ENCODE peak calls at places on chromosomes 5 and 9, in nine cellular contexts. H, S, M, X, F, G, V, I and Z are unnamed samples.
A peak's percentile ranks its signal among the peaks of the same experiment; 100 is the strongest.

GRCh38 chr5:176573564-176574296 is 24.6 kb downstream of the CDHR2 start:
- DNase-seq in G (peak; percentile 23), S (peak; percentile 20), M (peak; percentile 71), F (peak; percentile 83), X (peak; percentile 43), V (peak; percentile 77), H (peak; percentile 60), I (peak; percentile 63), Z (peak; percentile 62)

GRCh38 chr5:44294492-44294891 is 94.7 kb downstream of the FGF10 start:
- DNase-seq in X (peak; percentile 48), G (no peak), H (no peak), F (no peak), V (no peak), M (peak; percentile 57), I (peak; percentile 25), S (no peak), Z (no peak)

GRCh38 chr5:17308326-17309065 is 91.1 kb downstream of the BASP1 start:
- DNase-seq in G (no peak), X (no peak), F (no peak), S (no peak), M (no peak), H (peak; percentile 14), I (no peak), V (no peak), Z (no peak)

GRCh38 chr5:57878301-57878722 is 395.7 kb upstream of the ACTBL2 start:
- DNase-seq in X (no peak), I (no peak), H (no peak), M (no peak), F (no peak), V (no peak), S (no peak), G (no peak), Z (no peak)

GRCh38 chr5:31270396-31270795 is 76.9 kb downstream of the CDH6 start:
- DNase-seq in X (no peak), V (peak; percentile 26), G (no peak), I (no peak), F (no peak), M (no peak), H (no peak), S (no peak), Z (no peak)

GRCh38 chr9:119029876-119030275 is 339.4 kb downstream of the BRINP1 start:
- DNase-seq in F (no peak), I (no peak), M (no peak), V (no peak), S (no peak), G (no peak), H (no peak), X (no peak), Z (no peak)

GRCh38 chr5:170597109-170597741 is 93.4 kb downstream of the KCNIP1 start:
- DNase-seq in V (no peak), X (no peak), H (peak; percentile 93), F (no peak), G (no peak), I (peak; percentile 65), S (peak; percentile 95), M (no peak), Z (no peak)

GRCh38 chr5:34926318-34926888 is 3.0 kb upstream of the DNAJC21 start:
- DNase-seq in S (no peak), G (no peak), M (no peak), F (no peak), X (no peak), V (no peak), I (no peak), H (no peak), Z (no peak)

GRCh38 chr9:37371565-37372464 is 50.7 kb upstream of the GRHPR start:
- DNase-seq in M (no peak), G (no peak), I (no peak), F (no peak), S (no peak), H (no peak), X (no peak), V (no peak), Z (no peak)

GRCh38 chr9:108347463-108348153 is 508.2 kb downstream of the ACTL7B start:
- DNase-seq in I (no peak), H (no peak), S (no peak), V (no peak), M (no peak), G (no peak), X (no peak), F (no peak), Z (no peak)
- H3K27me3 ChIP-seq in I (no peaks in the 10 kb centered on the region), H (no peaks in the 10 kb centered on the region), S (no peaks in the 10 kb centered on the region), V (no peaks in the 10 kb centered on the region), M (no peaks in the 10 kb centered on the region), G (no peaks in the 10 kb centered on the region), X (no peaks in the 10 kb centered on the region), F (no peaks in the 10 kb centered on the region), Z (no peaks in the 10 kb centered on the region)

GRCh38 chr9:130225071-130225470 is 40.5 kb upstream of the HMCN2 start:
- DNase-seq in G (no peak), H (no peak), I (no peak), S (no peak), X (no peak), F (no peak), M (no peak), V (no peak), Z (no peak)

GRCh38 chr9:130225586-130225985 is 40.0 kb upstream of the HMCN2 start:
- DNase-seq in F (no peak), I (no peak), H (no peak), S (no peak), V (no peak), M (peak; percentile 28), G (no peak), X (no peak), Z (no peak)

GRCh38 chr9:130222833-130223232 is 42.7 kb upstream of the HMCN2 start:
- DNase-seq in V (no peak), F (no peak), X (no peak), M (peak; percentile 26), I (no peak), S (no peak), H (no peak), G (no peak), Z (no peak)

GRCh38 chr9:130227833-130228232 is 37.7 kb upstream of the HMCN2 start:
- DNase-seq in I (peak; percentile 8), F (no peak), V (no peak), H (no peak), G (no peak), S (no peak), X (no peak), M (no peak), Z (no peak)

DNA sequence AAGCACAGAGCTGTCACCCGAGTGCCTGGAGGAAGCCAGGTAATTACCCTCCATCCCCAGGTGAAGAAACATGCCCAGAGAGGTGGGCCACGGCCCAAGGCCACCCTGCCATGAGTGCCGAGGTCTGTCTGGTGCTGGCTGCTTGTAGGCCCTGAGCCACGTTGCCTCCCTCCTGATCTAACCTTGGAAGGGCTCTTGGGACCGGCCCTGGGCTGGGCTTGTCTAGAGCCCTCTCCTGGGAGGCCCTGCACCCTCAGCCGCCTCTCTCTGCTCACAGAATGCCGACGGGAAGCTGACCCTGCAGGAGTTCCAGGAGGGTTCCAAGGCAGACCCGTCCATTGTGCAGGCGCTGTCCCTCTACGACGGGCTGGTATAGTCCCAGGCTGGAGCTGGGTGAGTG is 39.4 kb upstream of the HMCN2 start:
- DNase-seq in I (peak; percentile 19), X (no peak), F (no peak), M (peak; percentile 28), G (no peak), H (no peak), V (no peak), S (no peak), Z (no peak)
- H3K36me3 ChIP-seq in I (no peaks in the 10 kb centered on the region), X (peaks cover 48% of the 10 kb centered on the region), F (no peaks in the 10 kb centered on the region), M (peaks cover 3% of the 10 kb centered on the region), G (peaks cover 53% of the 10 kb centered on the region), H (peaks cover 47% of the 10 kb centered on the region), V (peaks cover 15% of the 10 kb centered on the region), S (peaks cover 11% of the 10 kb centered on the region), Z (no peaks in the 10 kb centered on the region)

GRCh38 chr9:137136926-137137607 is 1.9 kb upstream of the GRIN1 start:
- DNase-seq in G (no peak), X (no peak), M (no peak), H (no peak), S (no peak), I (no peak), V (no peak), F (no peak), Z (no peak)
- H3K27me3 ChIP-seq in G (peaks cover 75% of the 10 kb centered on the region), X (no peaks in the 10 kb centered on the region), M (no peaks in the 10 kb centered on the region), H (peaks cover 61% of the 10 kb centered on the region), S (peaks cover 13% of the 10 kb centered on the region), I (peaks cover 67% of the 10 kb centered on the region), V (peaks cover 94% of the 10 kb centered on the region), F (peaks cover 46% of the 10 kb centered on the region), Z (peaks cover 34% of the 10 kb centered on the region)

DNA sequence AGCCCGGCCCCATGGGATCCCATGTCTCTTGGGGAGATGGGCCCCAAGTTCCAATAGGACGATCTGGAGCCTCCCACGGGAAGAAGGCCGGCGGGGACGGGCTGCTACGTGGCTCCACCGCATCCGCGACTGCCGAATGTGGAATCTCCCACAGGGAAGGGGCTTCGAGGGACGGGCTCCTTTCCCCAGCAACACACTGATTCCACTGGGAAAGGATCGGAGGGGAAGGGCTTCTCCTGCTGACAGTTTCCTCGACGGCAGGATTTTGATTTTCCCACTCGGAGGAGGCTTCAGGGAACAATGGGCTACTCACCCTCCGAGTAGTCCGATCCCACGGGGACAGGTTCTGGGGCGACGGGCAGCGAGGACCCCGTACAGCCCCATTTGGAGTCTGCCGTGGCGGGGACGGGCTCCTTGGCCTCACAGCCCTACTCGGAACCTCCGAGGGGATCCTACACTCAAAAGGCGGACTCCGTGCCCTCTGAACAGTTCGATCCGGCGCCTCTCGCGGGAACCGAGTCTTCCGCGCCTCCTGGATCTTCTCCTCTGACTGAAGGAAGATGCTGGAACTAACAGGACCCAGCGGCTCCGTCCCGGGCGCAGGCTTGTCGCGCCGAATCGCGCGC is 1.3 kb downstream of the PROB1 start:
- DNase-seq in I (no peak), V (no peak), G (no peak), H (no peak), X (no peak), M (peak; percentile 43), S (no peak), F (no peak), Z (no peak)
- H3K36me3 ChIP-seq in I (no peaks in the 10 kb centered on the region), V (no peaks in the 10 kb centered on the region), G (peaks cover 5% of the 10 kb centered on the region), H (no peaks in the 10 kb centered on the region), X (no peaks in the 10 kb centered on the region), M (no peaks in the 10 kb centered on the region), S (no peaks in the 10 kb centered on the region), F (no peaks in the 10 kb centered on the region), Z (no peaks in the 10 kb centered on the region)

GRCh38 chr5:136202800-136203199 is 9.8 kb upstream of the SMIM32 start:
- DNase-seq in V (peak; percentile 28), F (no peak), H (no peak), S (no peak), I (no peak), M (no peak), X (no peak), G (peak; percentile 83), Z (no peak)
- H3K27me3 ChIP-seq in V (peaks cover 8% of the 10 kb centered on the region), F (no peaks in the 10 kb centered on the region), H (peaks cover 42% of the 10 kb centered on the region), S (no peaks in the 10 kb centered on the region), I (no peaks in the 10 kb centered on the region), M (no peaks in the 10 kb centered on the region), X (no peaks in the 10 kb centered on the region), G (peaks cover 18% of the 10 kb centered on the region), Z (no peaks in the 10 kb centered on the region)